ENCODE peak calls at places on chromosomes 1 and 21, in ten cellular contexts. N is aorta; W is AG08395; E is activated gamma-delta T cell treated with anti-CD3 and anti-CD28 coated beads, Interleukin-2, amount 50 U/mL, for 16 hours; K is progenitor cell of endocrine pancreas; D is NCI-H345; S is NCI-H1436; C is astrocyte of the spinal cord; X is H54; Z is AG09309. Y is an unnamed sample.

GRCh38 chr21:45747802-45748445 is 104.4 kb downstream of the PCBP3 start:
- DNase-seq in N (no peak), D (peak), C (peak), W (peak), K (no peak), Z (peak), X (peak), S (peak), E (no peak), Y (peak)

GRCh38 chr1:115496904-115497527 is 144.8 kb upstream of the VANGL1 start:
- DNase-seq in E (no peak), S (no peak), N (no peak), W (peak), X (peak), C (peak), K (no peak), Z (peak), D (no peak), Y (no peak)

GRCh38 chr1:921011-921837 is 2.5 kb upstream of the SAMD11 start:
- DNase-seq in X (no peak), W (peak), C (peak), K (peak), E (no peak), Z (no peak), N (peak), D (peak), S (peak), Y (peak)

GRCh38 chr1:230303822-230304221 is 122.3 kb downstream of the PGBD5 start:
- DNase-seq in Z (peak), N (no peak), D (peak), W (peak), C (no peak), K (no peak), X (no peak), S (peak), E (no peak), Y (no peak)

GRCh38 chr1:119081267-119081666 is 59.2 kb downstream of the WARS2 start:
- DNase-seq in N (no peak), W (no peak), C (peak), D (no peak), E (no peak), K (no peak), X (no peak), Z (peak), S (no peak), Y (no peak)

GRCh38 chr1:111126354-111126753 is 13.5 kb downstream of the DRAM2 start:
- DNase-seq in S (no peak), E (no peak), K (no peak), D (no peak), C (no peak), W (no peak), Z (no peak), X (no peak), N (no peak), Y (no peak)

GRCh38 chr1:109804660-109805059 is 40.9 kb upstream of the EPS8L3 start:
- DNase-seq in C (no peak), K (no peak), W (no peak), S (no peak), E (no peak), X (no peak), D (no peak), Z (no peak), N (no peak), Y (no peak)

GRCh38 chr1:117586747-117587478 is 18.9 kb upstream of the TENT5C start:
- DNase-seq in D (no peak), K (no peak), N (no peak), E (no peak), Z (no peak), C (no peak), S (no peak), X (no peak), W (peak), Y (no peak)

GRCh38 chr21:31514598-31514997 is 144.9 kb upstream of the SOD1 start:
- DNase-seq in E (no peak), N (no peak), W (no peak), D (peak), C (peak), K (no peak), Z (no peak), X (no peak), S (no peak), Y (no peak)

GRCh38 chr21:45019076-45019886 is 55.1 kb upstream of the ADARB1 start:
- DNase-seq in X (no peak), K (peak), D (no peak), W (peak), N (peak), Z (no peak), C (no peak), E (no peak), S (no peak), Y (no peak)

GRCh38 chr1:23449918-23450317 is 25.4 kb upstream of the TCEA3 start:
- DNase-seq in W (no peak), X (no peak), E (no peak), S (no peak), D (no peak), C (no peak), Z (no peak), K (no peak), N (no peak), Y (peak)

GRCh38 chr21:39314155-39315027 is 959 bp upstream of the BRWD1 start:
- DNase-seq in X (peak), W (peak), E (peak), N (peak), S (peak), K (peak), D (peak), Z (no peak), C (peak), Y (peak)

GRCh38 chr1:154951901-154952657 is 3.8 kb downstream of the PBXIP1 start:
- DNase-seq in X (no peak), K (no peak), C (no peak), D (no peak), S (no peak), N (no peak), W (no peak), Z (no peak), E (no peak), Y (no peak)

GRCh38 chr1:209072481-209072880 is 511.0 kb upstream of the CAMK1G start:
- DNase-seq in Z (peak), D (no peak), X (no peak), N (no peak), E (no peak), S (no peak), W (no peak), K (no peak), C (peak), Y (no peak)

GRCh38 chr1:244974550-244974949 is 110.2 kb upstream of the HNRNPU start:
- DNase-seq in D (no peak), C (no peak), W (no peak), K (no peak), N (no peak), E (no peak), X (no peak), Z (no peak), S (no peak), Y (no peak)

GRCh38 chr1:161201828-161202712 is at the start of gene NDUFS2:
- DNase-seq in X (peak), N (peak), S (peak), Z (peak), C (peak), K (peak), D (peak), W (peak), E (peak), Y (peak)

GRCh38 chr1:27521336-27522147 is 31.6 kb upstream of the WASF2 start:
- DNase-seq in N (peak), Z (no peak), W (no peak), D (no peak), C (no peak), K (no peak), S (no peak), E (peak), X (no peak), Y (no peak)

GRCh38 chr1:211541715-211542477 is 37.1 kb downstream of the SLC30A1 start:
- DNase-seq in S (no peak), W (no peak), E (no peak), C (peak), K (no peak), D (no peak), X (no peak), Z (no peak), N (no peak), Y (no peak)

GRCh38 chr1:235918032-235918431 is 51.3 kb upstream of the LYST start:
- DNase-seq in K (no peak), N (no peak), D (no peak), W (no peak), E (no peak), C (no peak), S (no peak), X (no peak), Z (no peak), Y (no peak)

GRCh38 chr1:58358311-58358710 is 188.2 kb downstream of the OMA1 start:
- DNase-seq in C (peak), X (no peak), E (no peak), S (peak), N (no peak), Z (peak), W (peak), D (peak), K (no peak), Y (peak)

GRCh38 chr1:64309468-64309867 is 106.0 kb downstream of the UBE2U start:
- DNase-seq in D (no peak), S (no peak), K (no peak), C (no peak), Z (no peak), X (no peak), E (no peak), W (no peak), N (no peak), Y (no peak)

GRCh38 chr1:201773764-201774163 is 55.2 kb upstream of the IPO9 start:
- DNase-seq in C (no peak), X (no peak), N (no peak), W (no peak), K (no peak), Z (no peak), D (no peak), S (no peak), E (no peak), Y (no peak)

GRCh38 chr1:207890136-207890738 is 20.7 kb downstream of the CD34 start:
- DNase-seq in N (peak), E (no peak), W (peak), K (no peak), X (peak), Z (peak), C (peak), S (no peak), D (no peak), Y (no peak)

GRCh38 chr1:164774819-164775654 is 216.1 kb downstream of the PBX1 start:
- DNase-seq in S (no peak), N (no peak), C (no peak), K (no peak), W (no peak), Z (no peak), X (no peak), D (no peak), E (no peak), Y (no peak)

GRCh38 chr21:32007461-32007860 is 134.6 kb downstream of the HUNK start:
- DNase-seq in X (no peak), N (no peak), C (peak), Z (peak), S (no peak), K (no peak), D (no peak), E (no peak), W (peak), Y (no peak)

GRCh38 chr1:178579562-178579961 is 66.7 kb downstream of the TEX35 start:
- DNase-seq in C (no peak), D (peak), S (peak), X (no peak), W (no peak), Z (no peak), N (no peak), K (no peak), E (no peak), Y (no peak)

GRCh38 chr1:167059045-167059728 is 31.0 kb downstream of the GPA33 start:
- DNase-seq in N (peak), X (peak), D (peak), W (peak), S (peak), E (peak), K (peak), C (peak), Z (no peak), Y (peak)

GRCh38 chr21:16308269-16308668 is 578.5 kb downstream of the USP25 start:
- DNase-seq in S (peak), W (peak), D (peak), C (peak), X (no peak), N (no peak), E (no peak), K (no peak), Z (no peak), Y (no peak)

GRCh38 chr1:77484926-77485325 is 197.5 kb downstream of the ZZZ3 start:
- DNase-seq in Z (no peak), K (no peak), D (no peak), X (no peak), C (no peak), W (no peak), E (no peak), S (no peak), N (no peak), Y (no peak)

GRCh38 chr21:42518626-42519025 is 5.0 kb downstream of the SLC37A1 start:
- DNase-seq in Z (no peak), X (no peak), S (no peak), C (no peak), N (no peak), D (no peak), E (no peak), W (no peak), K (no peak), Y (no peak)

GRCh38 chr21:43691086-43691795 is 27.7 kb upstream of the PDXK start:
- DNase-seq in W (no peak), C (no peak), K (no peak), Z (no peak), E (no peak), X (no peak), N (no peak), D (no peak), S (no peak), Y (no peak)

GRCh38 chr1:229408458-229409037 is 25.3 kb downstream of the ACTA1 start:
- DNase-seq in Z (no peak), N (no peak), K (no peak), X (no peak), C (no peak), S (no peak), D (no peak), W (peak), E (no peak), Y (no peak)

GRCh38 chr1:29133861-29134694 is 10.4 kb upstream of the TMEM200B start:
- DNase-seq in Z (no peak), K (no peak), C (no peak), D (peak), E (no peak), S (no peak), N (no peak), W (no peak), X (no peak), Y (no peak)

GRCh38 chr1:24966724-24967346 is 36.8 kb upstream of the RUNX3 start:
- DNase-seq in S (no peak), E (peak), Z (peak), D (no peak), C (peak), X (peak), W (peak), K (no peak), N (no peak), Y (no peak)

GRCh38 chr1:9289090-9289534 is 3.6 kb upstream of the SPSB1 start:
- DNase-seq in X (no peak), K (peak), Z (no peak), N (peak), E (peak), W (no peak), S (peak), D (peak), C (peak), Y (peak)